ENCODE peak calls at places on chromosomes 13 and 19, in seven cellular contexts. J is OCI-LY7, A is GM23338, L is neural progenitor cell, I is SK-N-SH, N is PC-3, G is HCT116. S is an unnamed sample.

GRCh38 chr19:41886761-41887710 is 4.1 kb downstream of the ARHGEF1 start:
- DNase-seq in L (no peak), G (no peak), I (no peak), J (peak; percentile 82), N (no peak), A (peak; percentile 64), S (no peak)

GRCh38 chr13:95480131-95480545 is 72.4 kb upstream of the CLDN10 start:
- DNase-seq in N (no peak), G (no peak), I (no peak), A (no peak), J (no peak), L (no peak), S (no peak)

GRCh38 chr19:18390075-18390909 is 4.3 kb downstream of the GDF15 start:
- DNase-seq in N (no peak), I (no peak), G (no peak), J (no peak), L (no peak), A (no peak), S (no peak)

GRCh38 chr13:112095354-112095753 is 28.4 kb downstream of the SOX1 start:
- DNase-seq in L (no peak), A (no peak), I (no peak), N (no peak), G (no peak), J (no peak), S (no peak)

GRCh38 chr13:26743971-26744370 is 16.6 kb downstream of the GPR12 start:
- DNase-seq in L (peak; percentile 70), G (no peak), A (peak; percentile 43), N (no peak), I (no peak), J (no peak), S (no peak)

GRCh38 chr19:45730389-45731288 is at the start of gene FBXO46:
- DNase-seq in L (peak; percentile 98), A (peak; percentile 99), N (peak; percentile 95), J (peak; percentile 99), I (peak; percentile 97), G (peak; percentile 96), S (peak; percentile 98)

GRCh38 chr19:49687566-49688316 is 1.7 kb upstream of the ADM5 start:
- DNase-seq in A (peak; percentile 55), N (peak; percentile 31), L (no peak), J (no peak), G (no peak), I (no peak), S (no peak)

GRCh38 chr19:2587001-2587719 is 111.2 kb downstream of the GADD45B start:
- DNase-seq in A (peak; percentile 45), N (no peak), L (peak; percentile 30), I (no peak), J (no peak), G (no peak), S (no peak)

GRCh38 chr19:31114585-31114984 is 234.7 kb downstream of the TSHZ3 start:
- DNase-seq in I (no peak), A (no peak), G (no peak), N (no peak), L (no peak), J (no peak), S (no peak)

GRCh38 chr19:50555447-50556235 is 12.6 kb downstream of the LRRC4B start:
- DNase-seq in L (peak; percentile 72), J (no peak), I (peak; percentile 51), G (no peak), N (no peak), A (peak; percentile 91), S (no peak)

GRCh38 chr13:109148243-109148642 is 518.8 kb downstream of the MYO16 start:
- DNase-seq in A (no peak), I (no peak), J (no peak), G (no peak), L (no peak), N (peak; percentile 25), S (no peak)

GRCh38 chr19:41705393-41706174 is 2.8 kb upstream of the CEACAM5 start:
- DNase-seq in A (peak; percentile 80), J (peak; percentile 13), G (no peak), N (peak; percentile 56), I (no peak), L (peak; percentile 16), S (peak; percentile 24)

GRCh38 chr19:4654437-4655361 is 15.4 kb downstream of the TNFAIP8L1 start:
- DNase-seq in A (no peak), N (no peak), I (no peak), L (no peak), J (peak; percentile 19), G (no peak), S (no peak)

GRCh38 chr19:47444388-47444821 is 25.1 kb upstream of the MEIS3 start:
- DNase-seq in I (no peak), A (peak; percentile 76), L (peak; percentile 80), N (no peak), J (no peak), G (no peak), S (peak; percentile 25)

GRCh38 chr13:24264976-24265375 is 44.4 kb upstream of the C1QTNF9 start:
- DNase-seq in A (no peak), J (no peak), N (no peak), G (no peak), L (no peak), I (no peak), S (no peak)

GRCh38 chr19:15252398-15253018 is 20.3 kb upstream of the EPHX3 start:
- DNase-seq in A (peak; percentile 46), G (no peak), L (peak; percentile 55), J (no peak), I (no peak), N (no peak), S (no peak)

GRCh38 chr19:4866595-4867424 is 657 bp downstream of the PLIN3 start:
- DNase-seq in I (peak; percentile 44), L (peak; percentile 80), G (no peak), J (peak; percentile 63), N (peak; percentile 42), A (peak; percentile 79), S (peak; percentile 76)

GRCh38 chr19:45153339-45154063 is 7.3 kb downstream of the NKPD1 start:
- DNase-seq in L (peak; percentile 85), I (peak; percentile 91), J (peak; percentile 41), G (no peak), A (peak; percentile 84), N (no peak), S (peak; percentile 84)

GRCh38 chr19:30227661-30228112 is 144.5 kb upstream of the ZNF536 start:
- DNase-seq in A (peak; percentile 85), N (peak; percentile 48), J (peak; percentile 41), L (peak; percentile 94), I (peak; percentile 87), G (peak; percentile 13), S (peak; percentile 88)

GRCh38 chr19:52600639-52601024 is 30.5 kb downstream of the ZNF701 start:
- DNase-seq in N (no peak), L (no peak), A (peak; percentile 60), J (peak; percentile 35), G (no peak), I (no peak), S (peak; percentile 71)

GRCh38 chr19:54561840-54562239 is 11.8 kb upstream of the LILRA2 start:
- DNase-seq in I (no peak), N (no peak), L (no peak), J (no peak), A (no peak), G (no peak), S (no peak)

DNA sequence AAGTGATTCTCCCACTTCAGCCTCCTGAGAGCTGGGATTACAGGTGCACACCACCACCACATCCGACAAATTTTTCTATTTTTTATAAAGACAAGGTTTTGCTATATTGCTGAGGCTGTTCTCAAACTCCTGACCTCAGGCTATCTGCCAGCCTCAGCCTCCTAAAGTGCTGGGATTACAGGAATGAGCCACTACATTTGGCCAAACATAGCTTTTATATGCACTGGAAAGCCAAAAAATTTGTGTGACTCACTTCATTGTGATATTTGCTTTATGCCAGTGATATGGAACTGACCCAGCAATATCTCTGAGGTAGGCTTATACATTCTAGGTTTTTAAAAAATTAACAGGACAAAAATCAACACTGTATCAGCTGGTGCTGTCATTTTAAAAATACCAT is 26.8 kb upstream of the ACOD1 start:
- DNase-seq in N (peak; percentile 73), A (no peak), I (no peak), G (no peak), L (no peak), J (no peak), S (no peak)
- TF ChIP-seq EZH2phosphoT487 in N (no peak), A (no peak), I (no peak), G (no peak), L (no peak), J (no peak), S (no peak)

GRCh38 chr13:45786293-45786920 is 65.1 kb downstream of the SIAH3 start:
- DNase-seq in I (peak; percentile 34), J (no peak), N (no peak), G (no peak), L (no peak), A (no peak), S (no peak)

GRCh38 chr13:45782327-45783045 is 69.1 kb downstream of the SIAH3 start:
- DNase-seq in N (no peak), G (no peak), J (no peak), L (no peak), A (no peak), I (no peak), S (no peak)

GRCh38 chr13:45781553-45782326 is 69.8 kb downstream of the SIAH3 start:
- DNase-seq in A (no peak), I (peak; percentile 90), L (no peak), G (no peak), J (no peak), N (peak; percentile 2), S (no peak)

GRCh38 chr13:45784755-45785675 is 66.5 kb downstream of the SIAH3 start:
- DNase-seq in L (no peak), G (no peak), I (no peak), N (no peak), A (no peak), J (no peak), S (no peak)

GRCh38 chr13:45783346-45784043 is 68.1 kb downstream of the SIAH3 start:
- DNase-seq in N (no peak), A (no peak), J (no peak), L (no peak), I (no peak), G (no peak), S (no peak)
- TF ChIP-seq EZH2phosphoT487 in N (no peak), A (no peak), J (no peak), L (no peak), I (no peak), G (no peak), S (no peak)

DNA sequence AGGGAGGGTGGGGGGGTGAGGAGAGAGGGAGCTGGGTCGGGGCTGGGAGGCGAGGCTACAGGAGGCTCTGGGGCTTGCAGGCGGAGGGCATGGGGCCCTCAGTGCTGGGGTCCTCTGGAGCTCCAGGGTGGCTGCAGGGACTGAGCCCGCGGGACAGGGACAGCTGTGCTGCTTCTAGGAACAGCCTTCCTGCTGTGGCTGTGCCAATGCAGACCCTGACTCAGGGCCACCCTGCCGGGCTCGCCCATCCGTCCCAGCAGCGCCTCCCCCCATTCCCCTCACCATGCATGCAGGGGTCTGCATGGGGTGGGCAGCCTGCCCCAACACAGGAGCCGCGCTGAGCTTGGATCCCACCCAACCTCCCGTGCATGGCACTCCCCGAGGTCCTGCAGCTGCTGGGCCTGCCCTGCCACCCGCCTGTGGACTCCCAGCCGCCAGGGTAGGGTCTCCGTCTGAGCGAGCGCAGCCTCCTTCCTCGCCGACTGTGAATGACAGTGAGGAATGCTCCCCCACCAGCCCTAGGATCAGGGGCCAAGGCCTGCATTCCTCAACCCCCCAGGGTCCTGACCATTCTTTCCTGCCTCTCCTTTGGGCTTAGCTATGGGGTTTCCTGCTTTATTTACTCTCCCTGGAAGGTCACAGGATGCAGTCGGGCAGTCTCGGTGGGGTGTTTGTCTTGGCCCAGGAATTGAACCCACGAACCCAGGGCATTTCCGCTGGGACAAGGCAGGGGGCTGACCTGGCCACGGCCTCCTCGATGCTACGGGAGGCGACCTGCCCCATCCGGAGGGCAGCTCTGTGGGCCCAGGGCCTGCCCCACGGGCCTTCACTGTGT is 23.4 kb downstream of the CEBPG start:
- DNase-seq in I (peak; percentile 27), N (no peak), G (no peak), A (peak; percentile 60), J (no peak), L (peak; percentile 49), S (no peak)
- TF ChIP-seq EZH2phosphoT487 in I (no peak), N (no peak), G (no peak), A (no peak), J (no peak), L (no peak), S (no peak)

GRCh38 chr19:39310558-39311311 is 9.9 kb downstream of the LRFN1 start:
- DNase-seq in I (no peak), G (no peak), J (no peak), L (peak; percentile 75), A (peak; percentile 84), N (no peak), S (no peak)
- TF ChIP-seq EZH2phosphoT487 in I (no peak), G (no peak), J (no peak), L (no peak), A (no peak), N (no peak), S (no peak)